ENCODE peak calls at places on chromosomes 2 and 18, in six cellular contexts. B, J, S, L, M and D are unnamed samples.

GRCh38 chr2:40028792-40029488 is 249.9 kb upstream of the THUMPD2 start:
- DNase-seq in B (peak), J (no peak), S (no peak), L (no peak), M (peak), D (no peak)

GRCh38 chr18:58970943-58971799 is 106.5 kb downstream of the ZNF532 start:
- DNase-seq in B (no peak), J (no peak), S (no peak), L (no peak), M (no peak), D (no peak)

GRCh38 chr2:219656523-219656922 is 29.1 kb downstream of the SLC4A3 start:
- DNase-seq in B (no peak), J (no peak), S (no peak), L (no peak), M (peak), D (no peak)

GRCh38 chr2:98816281-98816680 is 85.3 kb upstream of the MGAT4A start:
- DNase-seq in B (no peak), J (no peak), S (no peak), L (no peak), M (no peak), D (no peak)

GRCh38 chr2:130728007-130728454 is 839 bp upstream of the GPR148 start:
- DNase-seq in B (peak), J (no peak), S (no peak), L (no peak), M (peak), D (peak)

GRCh38 chr2:67797801-67798535 is 264.8 kb downstream of the C1D start:
- DNase-seq in B (no peak), J (no peak), S (peak), L (no peak), M (peak), D (no peak)

GRCh38 chr18:57077786-57078552 is 68.9 kb upstream of the BOD1L2 start:
- DNase-seq in B (peak), J (no peak), S (no peak), L (no peak), M (no peak), D (no peak)

GRCh38 chr2:23794234-23794633 is 132.7 kb downstream of the ATAD2B start:
- DNase-seq in B (no peak), J (no peak), S (no peak), L (no peak), M (no peak), D (no peak)

GRCh38 chr2:8855019-8855418 is 17.6 kb upstream of the KIDINS220 start:
- DNase-seq in B (no peak), J (no peak), S (no peak), L (no peak), M (no peak), D (peak)

GRCh38 chr18:40534748-40535147 is 1420.3 kb upstream of the PIK3C3 start:
- DNase-seq in B (no peak), J (no peak), S (no peak), L (no peak), M (peak), D (no peak)

GRCh38 chr2:191627518-191627917 is 50.4 kb upstream of the NABP1 start:
- DNase-seq in B (no peak), J (no peak), S (no peak), L (no peak), M (no peak), D (no peak)

GRCh38 chr2:128640847-128641360 is 322.2 kb upstream of the HS6ST1 start:
- DNase-seq in B (no peak), J (no peak), S (no peak), L (no peak), M (no peak), D (no peak)

GRCh38 chr2:130776550-130776949 is 21.2 kb downstream of the AMER3 start:
- DNase-seq in B (no peak), J (no peak), S (no peak), L (no peak), M (no peak), D (peak)

GRCh38 chr2:31302940-31303563 is 69.1 kb downstream of the EHD3 start:
- DNase-seq in B (no peak), J (peak), S (no peak), L (no peak), M (no peak), D (no peak)

GRCh38 chr18:32271649-32272324 is 81.9 kb downstream of the MEP1B start:
- DNase-seq in B (peak), J (peak), S (peak), L (peak), M (peak), D (peak)

GRCh38 chr2:45776160-45776955 is 124.9 kb downstream of the PRKCE start:
- DNase-seq in B (no peak), J (no peak), S (no peak), L (no peak), M (no peak), D (no peak)

GRCh38 chr2:199455533-199456382 is 2.0 kb downstream of the SATB2 start:
- DNase-seq in B (peak), J (no peak), S (peak), L (peak), M (peak), D (peak)

GRCh38 chr2:20983844-20984243 is 60.0 kb downstream of the APOB start:
- DNase-seq in B (no peak), J (no peak), S (no peak), L (no peak), M (no peak), D (peak)

GRCh38 chr2:60379216-60379615 is 174.2 kb downstream of the BCL11A start:
- DNase-seq in B (no peak), J (no peak), S (no peak), L (no peak), M (no peak), D (no peak)

GRCh38 chr2:30656079-30656478 is 151.2 kb downstream of the CAPN13 start:
- DNase-seq in B (no peak), J (no peak), S (no peak), L (no peak), M (no peak), D (no peak)

GRCh38 chr2:136325844-136326291 is 207.9 kb upstream of the CXCR4 start:
- DNase-seq in B (no peak), J (no peak), S (no peak), L (no peak), M (no peak), D (no peak)

GRCh38 chr2:196954001-196954400 is 27.5 kb upstream of the PGAP1 start:
- DNase-seq in B (no peak), J (no peak), S (no peak), L (no peak), M (no peak), D (peak)

GRCh38 chr2:234164499-234165409 is 114.3 kb downstream of the SPP2 start:
- DNase-seq in B (peak), J (no peak), S (no peak), L (no peak), M (no peak), D (no peak)

GRCh38 chr2:65504814-65505697 is 72.7 kb upstream of the SPRED2 start:
- DNase-seq in B (no peak), J (no peak), S (no peak), L (no peak), M (peak), D (no peak)

GRCh38 chr2:20579866-20580265 is 71.0 kb downstream of the HS1BP3 start:
- DNase-seq in B (no peak), J (no peak), S (no peak), L (no peak), M (peak), D (no peak)

GRCh38 chr18:51361130-51361860 is 163.8 kb upstream of the MEX3C start:
- DNase-seq in B (peak), J (no peak), S (no peak), L (no peak), M (peak), D (no peak)
- TF ChIP-seq EZH2phosphoT487 in B (no peak), J (no peak), S (no peak), L (no peak), M (no peak), D (no peak)

GRCh38 chr2:132438650-132439030 is 22.0 kb downstream of the GPR39 start:
- DNase-seq in B (no peak), J (no peak), S (no peak), L (peak), M (peak), D (no peak)

GRCh38 chr2:132441051-132441450 is 24.4 kb downstream of the GPR39 start:
- DNase-seq in B (no peak), J (no peak), S (no peak), L (no peak), M (no peak), D (peak)

GRCh38 chr2:132439703-132440398 is 23.2 kb downstream of the GPR39 start:
- DNase-seq in B (no peak), J (no peak), S (peak), L (no peak), M (peak), D (no peak)

GRCh38 chr2:132446460-132446859 is 29.9 kb downstream of the GPR39 start:
- DNase-seq in B (no peak), J (no peak), S (peak), L (no peak), M (no peak), D (no peak)

DNA sequence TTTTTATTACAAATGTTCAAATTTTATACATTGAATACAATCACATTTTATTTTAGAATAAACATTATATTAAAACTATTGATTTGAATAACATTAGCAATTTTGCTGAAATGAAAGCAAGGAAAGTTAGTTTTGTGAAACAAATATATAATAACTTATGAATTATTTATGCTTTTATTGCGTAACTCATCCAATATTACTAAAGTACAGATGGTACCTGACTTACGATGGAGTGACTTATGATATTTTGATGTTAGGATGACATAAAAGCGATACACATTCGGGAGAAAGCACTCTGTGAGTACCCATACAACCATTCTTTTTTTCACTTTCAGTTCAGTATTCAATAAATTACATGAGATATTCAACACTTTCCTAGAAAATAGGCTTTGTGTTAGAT is 26.5 kb downstream of the GPR39 start:
- DNase-seq in B (no peak), J (no peak), S (no peak), L (no peak), M (no peak), D (no peak)
- TF ChIP-seq CTCF in B (no peak), J (no peak), S (no peak), L (no peak), M (no peak), D (no peak)

GRCh38 chr2:12717988-12718661 is 1.4 kb downstream of the TRIB2 start:
- DNase-seq in B (peak), J (peak), S (peak), L (no peak), M (peak), D (peak)
- H3K27ac ChIP-seq in B (no peak), J (peak), S (peak), L (no peak), M (peak), D (no peak)

GRCh38 chr2:238888781-238889180 is 40.9 kb downstream of the TWIST2 start:
- DNase-seq in B (no peak), J (no peak), S (no peak), L (no peak), M (no peak), D (no peak)
- TF ChIP-seq EZH2phosphoT487 in B (no peak), J (no peak), S (no peak), L (no peak), M (no peak), D (no peak)

GRCh38 chr2:239269173-239269865 is 131.5 kb downstream of the HDAC4 start:
- DNase-seq in B (no peak), J (no peak), S (no peak), L (no peak), M (no peak), D (no peak)
- TF ChIP-seq CTCF in B (no peak), J (no peak), S (no peak), L (peak), M (no peak), D (peak)

GRCh38 chr2:96733931-96734330 is 5.9 kb downstream of the LMAN2L start:
- DNase-seq in B (no peak), J (no peak), S (no peak), L (no peak), M (no peak), D (no peak)

GRCh38 chr2:96729748-96730147 is 10.1 kb downstream of the LMAN2L start:
- DNase-seq in B (no peak), J (no peak), S (no peak), L (no peak), M (no peak), D (no peak)

GRCh38 chr2:96727431-96727830 is 12.4 kb downstream of the LMAN2L start:
- DNase-seq in B (no peak), J (no peak), S (no peak), L (no peak), M (no peak), D (no peak)

GRCh38 chr2:96734899-96735585 is 4.8 kb downstream of the LMAN2L start:
- DNase-seq in B (no peak), J (no peak), S (no peak), L (no peak), M (no peak), D (no peak)

DNA sequence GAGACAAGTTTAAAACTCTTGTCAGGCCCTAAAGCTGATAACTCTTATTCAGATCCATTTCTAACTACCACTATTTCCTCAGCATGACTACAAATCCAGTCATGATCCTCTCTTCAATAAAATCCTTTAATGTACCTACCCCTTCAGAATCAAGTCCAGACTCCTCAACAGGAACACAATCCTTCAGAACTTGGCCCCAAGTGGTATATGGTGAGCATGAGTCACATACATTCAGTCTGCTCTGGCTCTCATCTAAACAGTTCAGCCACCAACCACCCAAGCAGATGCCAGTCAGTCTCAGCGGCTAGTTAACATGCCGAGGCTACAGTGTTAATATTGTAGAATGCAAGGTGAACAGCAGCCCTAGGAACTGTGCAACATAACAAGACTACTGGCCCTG is 9.7 kb downstream of the LMAN2L start:
- DNase-seq in B (no peak), J (no peak), S (no peak), L (no peak), M (no peak), D (no peak)
- H3K27ac ChIP-seq in B (no peak), J (no peak), S (no peak), L (no peak), M (no peak), D (no peak)

GRCh38 chr18:46711444-46711863 is 45.4 kb downstream of the ST8SIA5 start:
- DNase-seq in B (peak), J (peak), S (no peak), L (no peak), M (no peak), D (peak)
- TF ChIP-seq EZH2phosphoT487 in B (no peak), J (no peak), S (no peak), L (no peak), M (no peak), D (no peak)

DNA sequence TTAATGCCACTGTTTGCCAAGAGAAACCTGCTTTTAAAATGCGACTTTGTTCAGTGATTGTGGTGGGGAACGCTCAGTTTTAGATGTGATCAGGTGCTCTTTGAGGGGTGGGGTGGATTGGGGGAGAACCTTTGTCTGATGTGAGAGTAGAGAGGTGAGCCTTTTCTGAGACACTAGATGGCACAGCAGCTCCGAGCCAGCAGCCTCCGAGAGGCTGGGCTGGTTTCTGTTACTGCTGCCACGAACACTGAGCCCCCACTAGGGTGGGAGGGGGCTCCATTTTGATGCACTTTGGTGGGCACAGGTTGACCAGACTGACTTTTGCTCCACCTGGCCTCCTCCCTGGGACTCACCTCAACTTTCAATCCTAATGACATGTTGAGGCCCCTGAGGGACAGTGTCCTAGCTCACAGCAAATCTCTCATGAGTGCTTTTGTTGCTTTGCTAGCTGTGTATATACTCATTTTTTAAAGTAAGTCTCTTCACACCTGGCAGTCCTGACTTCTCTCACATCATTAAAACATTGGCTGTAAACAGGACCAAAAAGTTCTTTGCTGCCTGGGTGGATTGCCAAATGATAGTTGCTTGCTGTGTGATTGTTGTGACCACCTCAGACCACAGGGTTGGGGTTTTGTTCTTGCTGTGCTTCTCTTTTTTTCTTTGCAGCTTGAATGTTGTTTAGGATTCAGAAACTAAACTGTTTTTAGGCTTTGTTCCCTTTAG is 98.2 kb upstream of the MAP3K20 start:
- DNase-seq in B (no peak), J (no peak), S (peak), L (no peak), M (no peak), D (peak)
- TF ChIP-seq CTCF in B (peak), J (no peak), S (peak), L (peak), M (peak), D (peak)